ENCODE peak calls at places on chromosomes 6 and 20, in four cellular contexts. Z is astrocyte, H is A549, J is heart left ventricle. N is an unnamed sample.

GRCh38 chr6:11413112-11413687 is 124.3 kb upstream of the TMEM170B start:
- DNase-seq in Z (no peak), H (no peak), J (no peak), N (no peak)

GRCh38 chr20:25360631-25361286 is 29.9 kb downstream of the ABHD12 start:
- DNase-seq in Z (peak; percentile 83), H (no peak), J (no peak), N (peak; percentile 47)

GRCh38 chr20:17536944-17537444 is 5.8 kb upstream of the BFSP1 start:
- DNase-seq in Z (peak; percentile 55), H (peak; percentile 97), J (peak; percentile 75), N (peak; percentile 87)

GRCh38 chr6:138007014-138007472 is 100.2 kb downstream of the PERP start:
- DNase-seq in Z (peak; percentile 17), H (peak; percentile 46), J (no peak), N (peak; percentile 21)

GRCh38 chr6:12844284-12845223 is 128.0 kb downstream of the PHACTR1 start:
- DNase-seq in Z (peak; percentile 10), H (peak; percentile 21), J (no peak), N (peak; percentile 41)

GRCh38 chr6:87396595-87397392 is 11.0 kb upstream of the CFAP206 start:
- DNase-seq in Z (no peak), H (no peak), J (no peak), N (no peak)

GRCh38 chr6:12522347-12522746 is 194.2 kb upstream of the PHACTR1 start:
- DNase-seq in Z (peak; percentile 79), H (no peak), J (no peak), N (peak; percentile 33)

GRCh38 chr20:17612287-17612974 is 42.6 kb downstream of the DSTN start:
- DNase-seq in Z (peak; percentile 47), H (no peak), J (peak; percentile 19), N (peak; percentile 81)

GRCh38 chr20:48668451-48668946 is 159.3 kb downstream of the PREX1 start:
- DNase-seq in Z (no peak), H (no peak), J (no peak), N (peak; percentile 71)

GRCh38 chr6:53692172-53692571 is 26.6 kb upstream of the KLHL31 start:
- DNase-seq in Z (no peak), H (no peak), J (no peak), N (no peak)

GRCh38 chr6:166597711-166598440 is 11.4 kb upstream of the RAMACL start:
- DNase-seq in Z (no peak), H (no peak), J (no peak), N (no peak)

GRCh38 chr20:18645851-18646250 is 58.0 kb downstream of the DTD1 start:
- DNase-seq in Z (no peak), H (no peak), J (no peak), N (no peak)

GRCh38 chr6:164346631-164347030 is 932.1 kb downstream of the QKI start:
- DNase-seq in Z (no peak), H (no peak), J (no peak), N (no peak)

GRCh38 chr20:23629542-23630391 is 8.0 kb downstream of the CST3 start:
- DNase-seq in Z (no peak), H (no peak), J (no peak), N (no peak)

GRCh38 chr6:158939255-158940170 is 60.5 kb downstream of the RSPH3 start:
- DNase-seq in Z (no peak), H (no peak), J (no peak), N (no peak)

GRCh38 chr6:148175511-148176188 is 167.0 kb upstream of the SASH1 start:
- DNase-seq in Z (no peak), H (no peak), J (no peak), N (peak; percentile 29)

GRCh38 chr20:3805594-3806264 is 9.6 kb downstream of the CDC25B start:
- DNase-seq in Z (peak; percentile 58), H (no peak), J (no peak), N (peak; percentile 67)

GRCh38 chr6:33419580-33420492 is at the start of gene SYNGAP1:
- DNase-seq in Z (peak; percentile 57), H (no peak), J (peak; percentile 66), N (peak; percentile 68)

GRCh38 chr6:11304946-11305345 is 72.5 kb upstream of the NEDD9 start:
- DNase-seq in Z (no peak), H (no peak), J (no peak), N (no peak)

GRCh38 chr6:148401581-148401980 is 58.9 kb downstream of the SASH1 start:
- DNase-seq in Z (no peak), H (no peak), J (no peak), N (no peak)

GRCh38 chr20:11845311-11845710 is 72.4 kb upstream of the BTBD3 start:
- DNase-seq in Z (peak; percentile 71), H (no peak), J (no peak), N (no peak)

GRCh38 chr6:110813813-110814487 is 1.3 kb downstream of the CDK19 start:
- DNase-seq in Z (no peak), H (peak; percentile 29), J (no peak), N (no peak)

GRCh38 chr6:57224769-57225515 is 2.8 kb upstream of the RAB23 start:
- DNase-seq in Z (peak; percentile 57), H (no peak), J (no peak), N (peak; percentile 69)

GRCh38 chr6:18536693-18537092 is 149.5 kb downstream of the RNF144B start:
- DNase-seq in Z (no peak), H (no peak), J (no peak), N (no peak)

GRCh38 chr20:7571521-7572065 is 368.7 kb downstream of the HAO1 start:
- DNase-seq in Z (no peak), H (no peak), J (no peak), N (no peak)

GRCh38 chr20:37703338-37703660 is 9.5 kb downstream of the CTNNBL1 start:
- DNase-seq in Z (peak; percentile 26), H (no peak), J (no peak), N (no peak)

GRCh38 chr6:71181565-71181964 is 107.0 kb upstream of the OGFRL1 start:
- DNase-seq in Z (peak; percentile 91), H (peak; percentile 33), J (no peak), N (peak; percentile 91)

GRCh38 chr20:3068986-3069900 is 2.2 kb upstream of the OXT start:
- DNase-seq in Z (no peak), H (no peak), J (no peak), N (no peak)

GRCh38 chr6:20215310-20215709 is 3.0 kb upstream of the MBOAT1 start:
- DNase-seq in Z (no peak), H (no peak), J (no peak), N (no peak)
- TF ChIP-seq CTCF in Z (no peak), H (no peak), J (no peak), N (no peak)

DNA sequence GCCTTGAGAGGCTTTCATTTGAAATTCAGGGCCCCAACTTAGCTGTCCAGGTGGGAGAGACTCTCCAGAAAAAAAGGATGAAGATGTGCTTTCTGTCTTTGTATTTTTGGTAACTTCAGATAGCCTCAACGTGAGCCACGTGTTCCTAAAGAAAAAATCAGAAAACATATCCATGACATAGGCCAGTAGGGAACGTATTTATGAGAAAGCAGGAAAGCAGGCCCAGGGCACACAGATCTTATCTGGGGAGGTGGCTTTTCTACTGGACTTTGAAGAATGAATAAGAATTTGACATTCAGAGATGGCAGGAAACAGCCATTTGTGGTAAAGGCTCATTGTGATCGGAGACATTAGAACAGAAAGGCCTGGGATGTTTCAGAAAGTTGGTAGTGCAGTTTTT is 21.2 kb upstream of the EXOC2 start:
- DNase-seq in Z (no peak), H (no peak), J (no peak), N (no peak)
- H3K4me3 ChIP-seq in Z (no peak overlapping the region), H (no peak overlapping the region), J (no peak overlapping the region), N (no peak overlapping the region)

GRCh38 chr6:48085131-48085741 is 25.8 kb downstream of the PTCHD4 start:
- DNase-seq in Z (no peak), H (no peak), J (no peak), N (no peak)

GRCh38 chr6:48092550-48093217 is 18.3 kb downstream of the PTCHD4 start:
- DNase-seq in Z (no peak), H (no peak), J (no peak), N (no peak)

GRCh38 chr6:48084201-48084600 is 26.8 kb downstream of the PTCHD4 start:
- DNase-seq in Z (no peak), H (no peak), J (no peak), N (peak; percentile 21)

GRCh38 chr6:48086187-48086586 is 24.8 kb downstream of the PTCHD4 start:
- DNase-seq in Z (no peak), H (no peak), J (no peak), N (no peak)

GRCh38 chr6:48087448-48087847 is 23.5 kb downstream of the PTCHD4 start:
- DNase-seq in Z (no peak), H (no peak), J (no peak), N (peak; percentile 62)
- TF ChIP-seq CTCF in Z (peak; percentile 30), H (peak; percentile 52), J (no peak), N (peak; percentile 44)

GRCh38 chr20:64062276-64062595 is 762 bp upstream of the TCEA2 start:
- DNase-seq in Z (no peak), H (no peak), J (no peak), N (no peak)
- H3K4me3 ChIP-seq in Z (peak overlapping the region; percentile 79), H (peak overlapping the region; percentile 97), J (peak overlapping the region; percentile 99), N (peak overlapping the region; percentile 87)

GRCh38 chr20:46456255-46457028 is 50.0 kb upstream of the ELMO2 start:
- DNase-seq in Z (no peak), H (no peak), J (no peak), N (no peak)
- TF ChIP-seq CTCF in Z (no peak), H (no peak), J (no peak), N (no peak)

GRCh38 chr6:169212897-169213813 is 40.5 kb downstream of the THBS2 start:
- DNase-seq in Z (peak; percentile 70), H (peak; percentile 81), J (peak; percentile 92), N (peak; percentile 89)
- H3K4me3 ChIP-seq in Z (peak overlapping the region; percentile 47), H (peak overlapping the region; percentile 40), J (peak overlapping the region; percentile 42), N (no peak overlapping the region)

DNA sequence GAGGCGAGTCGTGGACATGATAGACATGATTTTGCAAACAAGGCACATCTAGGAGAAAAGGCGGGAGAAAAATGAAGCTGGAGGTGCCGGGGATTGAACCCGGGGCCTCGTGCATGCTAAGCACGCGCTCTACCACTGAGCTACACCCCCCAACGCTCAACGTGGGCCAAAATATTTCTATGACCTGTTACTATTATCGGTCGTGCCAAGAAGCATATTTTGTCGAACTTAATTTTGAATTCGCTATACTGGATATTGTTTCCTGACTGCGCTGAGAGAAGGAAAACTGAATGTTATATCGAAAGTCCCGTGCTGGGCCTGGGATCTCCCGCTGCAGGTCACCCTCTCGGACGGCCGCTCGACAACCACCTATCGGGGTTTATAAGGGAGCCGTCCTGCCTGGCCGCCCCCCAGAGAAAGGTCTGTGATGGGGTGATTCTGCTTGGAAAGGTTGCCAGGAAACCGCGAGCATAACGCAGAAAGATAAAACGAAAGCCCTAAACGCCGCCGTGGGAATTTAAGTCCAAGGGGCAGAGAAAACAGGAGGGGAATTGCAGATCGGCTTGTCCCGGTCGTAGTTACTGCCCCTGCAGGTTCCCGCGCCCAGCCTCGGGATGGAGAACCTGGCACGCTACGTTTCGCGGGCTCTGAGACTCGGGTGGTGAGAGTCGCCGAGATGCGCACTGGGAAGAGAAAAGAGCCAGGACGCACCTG is 60.0 kb downstream of the TRIM27 start:
- DNase-seq in Z (peak; percentile 55), H (no peak), J (peak; percentile 55), N (peak; percentile 90)
- TF ChIP-seq CTCF in Z (no peak), H (no peak), J (no peak), N (no peak)

GRCh38 chr20:47576516-47577033 is 74.9 kb downstream of the NCOA3 start:
- DNase-seq in Z (peak; percentile 91), H (peak; percentile 81), J (peak; percentile 81), N (peak; percentile 85)
- H3K4me3 ChIP-seq in Z (no peak overlapping the region), H (peak overlapping the region; percentile 25), J (peak overlapping the region; percentile 44), N (peak overlapping the region; percentile 25)

N was measured in fibroblast of pulmonary artery.